ENCODE peak calls at places on chromosomes 5 and 9, in six cellular contexts. One of them, this sample, is unnamed.

GRCh38 chr5:16713386-16713928 is 96.7 kb upstream of the RETREG1 start:
- DNase-seq in PC-3: no peak
- DNase-seq in GM12878: no peak
- DNase-seq in fibroblast of the aortic adventitia: peak
- DNase-seq in fibroblast of pulmonary artery: peak
- DNase-seq in RWPE1: no peak
- DNase-seq in this sample: no peak

GRCh38 chr5:179904463-179905143 is 3.1 kb downstream of the TBC1D9B start:
- DNase-seq in PC-3: no peak
- DNase-seq in GM12878: no peak
- DNase-seq in fibroblast of the aortic adventitia: no peak
- DNase-seq in fibroblast of pulmonary artery: no peak
- DNase-seq in RWPE1: no peak
- DNase-seq in this sample: peak

GRCh38 chr9:118595719-118596305 is 773.4 kb downstream of the BRINP1 start:
- DNase-seq in PC-3: peak
- DNase-seq in GM12878: no peak
- DNase-seq in fibroblast of the aortic adventitia: peak
- DNase-seq in fibroblast of pulmonary artery: peak
- DNase-seq in RWPE1: peak
- DNase-seq in this sample: no peak

GRCh38 chr5:125277494-125278154 is 531.2 kb upstream of the ZNF608 start:
- DNase-seq in PC-3: peak
- DNase-seq in GM12878: no peak
- DNase-seq in fibroblast of the aortic adventitia: peak
- DNase-seq in fibroblast of pulmonary artery: peak
- DNase-seq in RWPE1: peak
- DNase-seq in this sample: no peak

GRCh38 chr5:171721469-171721868 is 64.1 kb upstream of the SMIM23 start:
- DNase-seq in PC-3: no peak
- DNase-seq in GM12878: no peak
- DNase-seq in fibroblast of the aortic adventitia: no peak
- DNase-seq in fibroblast of pulmonary artery: no peak
- DNase-seq in RWPE1: no peak
- DNase-seq in this sample: no peak

GRCh38 chr9:136551401-136552116 is 5.7 kb upstream of the NOTCH1 start:
- DNase-seq in PC-3: peak
- DNase-seq in GM12878: no peak
- DNase-seq in fibroblast of the aortic adventitia: peak
- DNase-seq in fibroblast of pulmonary artery: peak
- DNase-seq in RWPE1: peak
- DNase-seq in this sample: peak

GRCh38 chr5:109964136-109964535 is 274.4 kb downstream of the MAN2A1 start:
- DNase-seq in PC-3: peak
- DNase-seq in GM12878: no peak
- DNase-seq in fibroblast of the aortic adventitia: no peak
- DNase-seq in fibroblast of pulmonary artery: no peak
- DNase-seq in RWPE1: peak
- DNase-seq in this sample: no peak

GRCh38 chr9:123724211-123724831 is 205.6 kb downstream of the DENND1A start:
- DNase-seq in PC-3: no peak
- DNase-seq in GM12878: no peak
- DNase-seq in fibroblast of the aortic adventitia: peak
- DNase-seq in fibroblast of pulmonary artery: peak
- DNase-seq in RWPE1: no peak
- DNase-seq in this sample: no peak

GRCh38 chr5:129971684-129972083 is 67.4 kb downstream of the CHSY3 start:
- DNase-seq in PC-3: no peak
- DNase-seq in GM12878: no peak
- DNase-seq in fibroblast of the aortic adventitia: peak
- DNase-seq in fibroblast of pulmonary artery: no peak
- DNase-seq in RWPE1: no peak
- DNase-seq in this sample: no peak

GRCh38 chr5:172556971-172557461 is 84.0 kb upstream of the NEURL1B start:
- DNase-seq in PC-3: no peak
- DNase-seq in GM12878: no peak
- DNase-seq in fibroblast of the aortic adventitia: peak
- DNase-seq in fibroblast of pulmonary artery: no peak
- DNase-seq in RWPE1: no peak
- DNase-seq in this sample: no peak

GRCh38 chr5:103621548-103621930 is 59.0 kb upstream of the NUDT12 start:
- DNase-seq in PC-3: no peak
- DNase-seq in GM12878: no peak
- DNase-seq in fibroblast of the aortic adventitia: no peak
- DNase-seq in fibroblast of pulmonary artery: no peak
- DNase-seq in RWPE1: no peak
- DNase-seq in this sample: no peak

GRCh38 chr5:111163000-111163399 is 61.2 kb upstream of the CAMK4 start:
- DNase-seq in PC-3: no peak
- DNase-seq in GM12878: no peak
- DNase-seq in fibroblast of the aortic adventitia: no peak
- DNase-seq in fibroblast of pulmonary artery: no peak
- DNase-seq in RWPE1: no peak
- DNase-seq in this sample: no peak

GRCh38 chr5:109407913-109408312 is 1.9 kb downstream of the PJA2 start:
- DNase-seq in PC-3: no peak
- DNase-seq in GM12878: no peak
- DNase-seq in fibroblast of the aortic adventitia: no peak
- DNase-seq in fibroblast of pulmonary artery: no peak
- DNase-seq in RWPE1: no peak
- DNase-seq in this sample: no peak

GRCh38 chr5:158175664-158176507 is 316.9 kb upstream of the CLINT1 start:
- DNase-seq in PC-3: peak
- DNase-seq in GM12878: no peak
- DNase-seq in fibroblast of the aortic adventitia: no peak
- DNase-seq in fibroblast of pulmonary artery: no peak
- DNase-seq in RWPE1: no peak
- DNase-seq in this sample: no peak

GRCh38 chr9:87062706-87063105 is 115.4 kb upstream of the GAS1 start:
- DNase-seq in PC-3: no peak
- DNase-seq in GM12878: no peak
- DNase-seq in fibroblast of the aortic adventitia: no peak
- DNase-seq in fibroblast of pulmonary artery: no peak
- DNase-seq in RWPE1: no peak
- DNase-seq in this sample: no peak

GRCh38 chr9:132797861-132798659 is 80.0 kb downstream of the AK8 start:
- DNase-seq in PC-3: no peak
- DNase-seq in GM12878: no peak
- DNase-seq in fibroblast of the aortic adventitia: peak
- DNase-seq in fibroblast of pulmonary artery: peak
- DNase-seq in RWPE1: no peak
- DNase-seq in this sample: no peak

GRCh38 chr9:133536080-133536479 is 1.6 kb downstream of the ADAMTSL2 start:
- DNase-seq in PC-3: no peak
- DNase-seq in GM12878: no peak
- DNase-seq in fibroblast of the aortic adventitia: no peak
- DNase-seq in fibroblast of pulmonary artery: no peak
- DNase-seq in RWPE1: no peak
- DNase-seq in this sample: no peak

DNA sequence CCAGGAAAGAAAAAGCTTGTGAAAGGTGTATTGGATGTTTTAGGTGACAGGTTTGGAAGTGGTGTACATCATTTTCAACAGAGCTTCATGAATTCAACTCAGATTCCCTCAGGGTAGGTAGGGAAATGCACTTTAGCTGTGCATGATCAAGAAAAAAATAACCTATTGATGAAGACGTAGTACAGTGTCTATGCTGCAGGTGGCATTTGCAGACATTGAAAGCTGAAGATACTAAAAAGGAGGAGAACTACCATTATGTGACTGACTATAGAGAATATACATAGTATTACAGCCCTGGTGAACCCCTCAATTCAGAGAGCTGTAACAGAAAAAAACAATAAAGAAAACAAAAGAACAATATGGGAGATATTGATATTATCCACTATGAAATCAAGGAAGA is 2344.7 kb upstream of the ACO1 start:
- DNase-seq in PC-3: peak
- DNase-seq in GM12878: no peak
- DNase-seq in fibroblast of the aortic adventitia: no peak
- DNase-seq in fibroblast of pulmonary artery: no peak
- DNase-seq in RWPE1: no peak
- DNase-seq in this sample: no peak
- TF ChIP-seq CTCF in PC-3: peak
- TF ChIP-seq CTCF in GM12878: no peak
- TF ChIP-seq CTCF in fibroblast of the aortic adventitia: no peak
- TF ChIP-seq CTCF in fibroblast of pulmonary artery: no peak
- TF ChIP-seq CTCF in RWPE1: no peak
- TF ChIP-seq CTCF in this sample: no peak

DNA sequence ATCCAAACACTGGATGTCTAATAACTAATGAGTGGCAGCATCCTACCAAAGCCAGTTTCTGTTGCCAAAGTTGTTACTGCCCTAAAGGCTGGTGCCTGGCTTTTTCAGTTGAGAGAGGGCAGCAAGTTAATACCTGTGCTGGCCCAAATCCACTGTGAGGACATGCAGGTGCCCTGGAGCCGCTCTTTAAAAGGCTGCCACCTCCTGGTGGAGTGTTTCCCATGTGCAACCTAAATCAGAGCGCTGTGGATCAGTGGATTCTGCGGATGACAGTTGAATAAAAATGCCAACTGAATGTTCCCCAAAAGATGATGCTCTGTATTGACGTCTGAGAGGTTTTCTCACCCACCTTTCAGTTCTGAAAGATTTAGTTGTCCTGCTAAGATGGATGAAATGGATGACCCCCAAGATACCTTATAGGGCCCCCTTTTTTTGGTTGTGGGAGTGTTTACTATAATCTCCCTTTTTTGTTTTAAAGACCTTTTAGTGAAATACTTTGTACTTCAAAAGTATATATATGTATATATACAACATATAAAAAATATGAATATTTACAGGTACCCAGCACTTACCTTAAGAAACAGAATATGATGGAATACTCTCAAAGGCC is 146.4 kb downstream of the EGFLAM start:
- DNase-seq in PC-3: peak
- DNase-seq in GM12878: no peak
- DNase-seq in fibroblast of the aortic adventitia: no peak
- DNase-seq in fibroblast of pulmonary artery: no peak
- DNase-seq in RWPE1: peak
- DNase-seq in this sample: no peak
- TF ChIP-seq CTCF in PC-3: peak
- TF ChIP-seq CTCF in GM12878: peak
- TF ChIP-seq CTCF in fibroblast of the aortic adventitia: peak
- TF ChIP-seq CTCF in fibroblast of pulmonary artery: peak
- TF ChIP-seq CTCF in RWPE1: no peak
- TF ChIP-seq CTCF in this sample: no peak

GRCh38 chr5:58188287-58188651 is 271.6 kb downstream of the PLK2 start:
- DNase-seq in PC-3: peak
- DNase-seq in GM12878: no peak
- DNase-seq in fibroblast of the aortic adventitia: peak
- DNase-seq in fibroblast of pulmonary artery: peak
- DNase-seq in RWPE1: peak
- DNase-seq in this sample: no peak
- TF ChIP-seq CTCF in PC-3: peak
- TF ChIP-seq CTCF in GM12878: no peak
- TF ChIP-seq CTCF in fibroblast of the aortic adventitia: peak
- TF ChIP-seq CTCF in fibroblast of pulmonary artery: no peak
- TF ChIP-seq CTCF in RWPE1: peak
- TF ChIP-seq CTCF in this sample: no peak

DNA sequence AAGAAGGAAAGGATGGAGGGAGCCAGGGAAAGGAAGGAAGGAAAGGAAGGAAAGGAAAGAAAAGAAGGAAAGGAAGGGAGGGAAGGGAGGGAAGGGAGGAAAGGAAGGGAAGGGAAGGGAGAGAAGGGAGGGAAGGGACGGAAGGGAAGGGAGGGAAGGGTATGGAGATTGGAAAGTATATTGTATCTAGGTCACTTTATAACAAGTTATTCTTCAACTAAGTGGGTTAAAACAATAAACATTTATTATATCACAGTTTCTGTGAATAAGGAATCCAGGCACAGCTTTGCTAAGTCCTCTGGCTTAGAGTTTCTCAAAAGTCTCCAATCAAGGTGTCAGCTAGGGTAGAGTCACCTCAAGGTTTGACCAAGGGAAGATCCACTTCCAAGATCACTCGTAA is 105.3 kb downstream of the DEPDC1B start:
- DNase-seq in PC-3: no peak
- DNase-seq in GM12878: no peak
- DNase-seq in fibroblast of the aortic adventitia: no peak
- DNase-seq in fibroblast of pulmonary artery: no peak
- DNase-seq in RWPE1: no peak
- DNase-seq in this sample: no peak
- TF ChIP-seq CTCF in PC-3: no peak
- TF ChIP-seq CTCF in GM12878: no peak
- TF ChIP-seq CTCF in fibroblast of the aortic adventitia: no peak
- TF ChIP-seq CTCF in fibroblast of pulmonary artery: no peak
- TF ChIP-seq CTCF in RWPE1: no peak
- TF ChIP-seq CTCF in this sample: no peak

GRCh38 chr5:147887026-147887627 is 8.6 kb downstream of the SCGB3A2 start:
- DNase-seq in PC-3: peak
- DNase-seq in GM12878: no peak
- DNase-seq in fibroblast of the aortic adventitia: peak
- DNase-seq in fibroblast of pulmonary artery: peak
- DNase-seq in RWPE1: peak
- DNase-seq in this sample: no peak
- TF ChIP-seq CTCF in PC-3: peak
- TF ChIP-seq CTCF in GM12878: peak
- TF ChIP-seq CTCF in fibroblast of the aortic adventitia: peak
- TF ChIP-seq CTCF in fibroblast of pulmonary artery: peak
- TF ChIP-seq CTCF in RWPE1: peak
- TF ChIP-seq CTCF in this sample: peak

GRCh38 chr5:168104811-168105481 is 186.5 kb upstream of the WWC1 start:
- DNase-seq in PC-3: no peak
- DNase-seq in GM12878: no peak
- DNase-seq in fibroblast of the aortic adventitia: no peak
- DNase-seq in fibroblast of pulmonary artery: no peak
- DNase-seq in RWPE1: no peak
- DNase-seq in this sample: no peak
- TF ChIP-seq CTCF in PC-3: no peak
- TF ChIP-seq CTCF in GM12878: no peak
- TF ChIP-seq CTCF in fibroblast of the aortic adventitia: no peak
- TF ChIP-seq CTCF in fibroblast of pulmonary artery: peak
- TF ChIP-seq CTCF in RWPE1: no peak
- TF ChIP-seq CTCF in this sample: no peak

This sample was measured in upper lobe of left lung.